ENCODE peak calls at places on chromosome 13, in four cellular contexts. One of them, this sample, is unnamed.

GRCh38 chr13:89695343-89696257 is 1651.9 kb upstream of the MIR17HG start:
- DNase-seq in T-helper 9 cell: no peak
- DNase-seq in AG20443: peak
- DNase-seq in stimulated activated CD8-positive, alpha-beta memory T cell treated with anti-CD3 and anti-CD28 coated beads, Interleukin-4, amount 100 ng/mL, for 1 hour: no peak
- DNase-seq in this sample: peak

GRCh38 chr13:40102854-40103253 is 447.4 kb downstream of the COG6 start:
- DNase-seq in stimulated activated CD8-positive, alpha-beta memory T cell treated with anti-CD3 and anti-CD28 coated beads, Interleukin-4, amount 100 ng/mL, for 1 hour: peak
- DNase-seq in T-helper 9 cell: no peak
- DNase-seq in AG20443: peak
- DNase-seq in this sample: no peak

GRCh38 chr13:20028953-20029352 is 70.4 kb downstream of the ZMYM2 start:
- DNase-seq in T-helper 9 cell: no peak
- DNase-seq in AG20443: no peak
- DNase-seq in stimulated activated CD8-positive, alpha-beta memory T cell treated with anti-CD3 and anti-CD28 coated beads, Interleukin-4, amount 100 ng/mL, for 1 hour: no peak
- DNase-seq in this sample: no peak

GRCh38 chr13:106083620-106084350 is 451.7 kb downstream of the EFNB2 start:
- DNase-seq in AG20443: peak
- DNase-seq in stimulated activated CD8-positive, alpha-beta memory T cell treated with anti-CD3 and anti-CD28 coated beads, Interleukin-4, amount 100 ng/mL, for 1 hour: no peak
- DNase-seq in T-helper 9 cell: no peak
- DNase-seq in this sample: no peak

GRCh38 chr13:110607675-110608224 is 7.6 kb upstream of the NAXD start:
- DNase-seq in AG20443: no peak
- DNase-seq in T-helper 9 cell: no peak
- DNase-seq in stimulated activated CD8-positive, alpha-beta memory T cell treated with anti-CD3 and anti-CD28 coated beads, Interleukin-4, amount 100 ng/mL, for 1 hour: no peak
- DNase-seq in this sample: no peak

GRCh38 chr13:26280295-26280694 is 26.4 kb downstream of the CDK8 start:
- DNase-seq in T-helper 9 cell: no peak
- DNase-seq in AG20443: peak
- DNase-seq in stimulated activated CD8-positive, alpha-beta memory T cell treated with anti-CD3 and anti-CD28 coated beads, Interleukin-4, amount 100 ng/mL, for 1 hour: no peak
- DNase-seq in this sample: no peak

GRCh38 chr13:34302596-34302995 is 484.6 kb downstream of the RFC3 start:
- DNase-seq in stimulated activated CD8-positive, alpha-beta memory T cell treated with anti-CD3 and anti-CD28 coated beads, Interleukin-4, amount 100 ng/mL, for 1 hour: no peak
- DNase-seq in AG20443: no peak
- DNase-seq in T-helper 9 cell: no peak
- DNase-seq in this sample: no peak

GRCh38 chr13:114151565-114152284 is 19.3 kb upstream of the RASA3 start:
- DNase-seq in AG20443: no peak
- DNase-seq in stimulated activated CD8-positive, alpha-beta memory T cell treated with anti-CD3 and anti-CD28 coated beads, Interleukin-4, amount 100 ng/mL, for 1 hour: no peak
- DNase-seq in T-helper 9 cell: no peak
- DNase-seq in this sample: no peak

GRCh38 chr13:27264181-27264580 is 6.4 kb upstream of the RASL11A start:
- DNase-seq in T-helper 9 cell: no peak
- DNase-seq in stimulated activated CD8-positive, alpha-beta memory T cell treated with anti-CD3 and anti-CD28 coated beads, Interleukin-4, amount 100 ng/mL, for 1 hour: no peak
- DNase-seq in AG20443: peak
- DNase-seq in this sample: no peak

GRCh38 chr13:23453132-23453531 is 19.6 kb upstream of the SACS start:
- DNase-seq in AG20443: no peak
- DNase-seq in stimulated activated CD8-positive, alpha-beta memory T cell treated with anti-CD3 and anti-CD28 coated beads, Interleukin-4, amount 100 ng/mL, for 1 hour: no peak
- DNase-seq in T-helper 9 cell: no peak
- DNase-seq in this sample: no peak

GRCh38 chr13:105665284-105665683 is 870.2 kb downstream of the EFNB2 start:
- DNase-seq in T-helper 9 cell: no peak
- DNase-seq in stimulated activated CD8-positive, alpha-beta memory T cell treated with anti-CD3 and anti-CD28 coated beads, Interleukin-4, amount 100 ng/mL, for 1 hour: no peak
- DNase-seq in AG20443: peak
- DNase-seq in this sample: no peak

GRCh38 chr13:44465318-44465717 is 91.7 kb downstream of the SERP2 start:
- DNase-seq in T-helper 9 cell: no peak
- DNase-seq in stimulated activated CD8-positive, alpha-beta memory T cell treated with anti-CD3 and anti-CD28 coated beads, Interleukin-4, amount 100 ng/mL, for 1 hour: no peak
- DNase-seq in AG20443: no peak
- DNase-seq in this sample: no peak

GRCh38 chr13:74191036-74191809 is 57.0 kb upstream of the KLF12 start:
- DNase-seq in T-helper 9 cell: no peak
- DNase-seq in stimulated activated CD8-positive, alpha-beta memory T cell treated with anti-CD3 and anti-CD28 coated beads, Interleukin-4, amount 100 ng/mL, for 1 hour: no peak
- DNase-seq in AG20443: no peak
- DNase-seq in this sample: no peak

GRCh38 chr13:35984776-35985453 is 146.3 kb downstream of the DCLK1 start:
- DNase-seq in stimulated activated CD8-positive, alpha-beta memory T cell treated with anti-CD3 and anti-CD28 coated beads, Interleukin-4, amount 100 ng/mL, for 1 hour: no peak
- DNase-seq in AG20443: no peak
- DNase-seq in T-helper 9 cell: no peak
- DNase-seq in this sample: no peak

GRCh38 chr13:80551650-80552497 is 210.9 kb upstream of the SPRY2 start:
- DNase-seq in AG20443: no peak
- DNase-seq in T-helper 9 cell: no peak
- DNase-seq in stimulated activated CD8-positive, alpha-beta memory T cell treated with anti-CD3 and anti-CD28 coated beads, Interleukin-4, amount 100 ng/mL, for 1 hour: no peak
- DNase-seq in this sample: no peak

GRCh38 chr13:23776698-23777570 is 112.3 kb downstream of the MIPEP start:
- DNase-seq in stimulated activated CD8-positive, alpha-beta memory T cell treated with anti-CD3 and anti-CD28 coated beads, Interleukin-4, amount 100 ng/mL, for 1 hour: no peak
- DNase-seq in AG20443: no peak
- DNase-seq in T-helper 9 cell: no peak
- DNase-seq in this sample: no peak

GRCh38 chr13:99655351-99656091 is 154.2 kb downstream of the TM9SF2 start:
- DNase-seq in T-helper 9 cell: no peak
- DNase-seq in AG20443: peak
- DNase-seq in stimulated activated CD8-positive, alpha-beta memory T cell treated with anti-CD3 and anti-CD28 coated beads, Interleukin-4, amount 100 ng/mL, for 1 hour: no peak
- DNase-seq in this sample: no peak

GRCh38 chr13:106859505-106859904 is 291.6 kb upstream of the ARGLU1 start:
- DNase-seq in T-helper 9 cell: no peak
- DNase-seq in AG20443: no peak
- DNase-seq in stimulated activated CD8-positive, alpha-beta memory T cell treated with anti-CD3 and anti-CD28 coated beads, Interleukin-4, amount 100 ng/mL, for 1 hour: no peak
- DNase-seq in this sample: no peak

GRCh38 chr13:32086791-32087441 is 55.3 kb downstream of the FRY start:
- DNase-seq in T-helper 9 cell: no peak
- DNase-seq in AG20443: no peak
- DNase-seq in stimulated activated CD8-positive, alpha-beta memory T cell treated with anti-CD3 and anti-CD28 coated beads, Interleukin-4, amount 100 ng/mL, for 1 hour: no peak
- DNase-seq in this sample: no peak

GRCh38 chr13:42883142-42883541 is 101.8 kb downstream of the FAM216B start:
- DNase-seq in AG20443: no peak
- DNase-seq in stimulated activated CD8-positive, alpha-beta memory T cell treated with anti-CD3 and anti-CD28 coated beads, Interleukin-4, amount 100 ng/mL, for 1 hour: no peak
- DNase-seq in T-helper 9 cell: no peak
- DNase-seq in this sample: no peak

GRCh38 chr13:40130871-40131636 is 475.6 kb downstream of the COG6 start:
- DNase-seq in T-helper 9 cell: no peak
- DNase-seq in AG20443: no peak
- DNase-seq in stimulated activated CD8-positive, alpha-beta memory T cell treated with anti-CD3 and anti-CD28 coated beads, Interleukin-4, amount 100 ng/mL, for 1 hour: no peak
- DNase-seq in this sample: no peak

GRCh38 chr13:97214921-97215320 is 7.2 kb upstream of the MBNL2 start:
- DNase-seq in stimulated activated CD8-positive, alpha-beta memory T cell treated with anti-CD3 and anti-CD28 coated beads, Interleukin-4, amount 100 ng/mL, for 1 hour: no peak
- DNase-seq in AG20443: no peak
- DNase-seq in T-helper 9 cell: no peak
- DNase-seq in this sample: no peak

GRCh38 chr13:114001331-114002008 is 27.6 kb upstream of the C13orf46 start:
- DNase-seq in AG20443: no peak
- DNase-seq in stimulated activated CD8-positive, alpha-beta memory T cell treated with anti-CD3 and anti-CD28 coated beads, Interleukin-4, amount 100 ng/mL, for 1 hour: no peak
- DNase-seq in T-helper 9 cell: no peak
- DNase-seq in this sample: no peak

GRCh38 chr13:75963318-75963717 is 327.2 kb downstream of the LMO7 start:
- DNase-seq in T-helper 9 cell: no peak
- DNase-seq in stimulated activated CD8-positive, alpha-beta memory T cell treated with anti-CD3 and anti-CD28 coated beads, Interleukin-4, amount 100 ng/mL, for 1 hour: no peak
- DNase-seq in AG20443: no peak
- DNase-seq in this sample: no peak

GRCh38 chr13:90696254-90696653 is 651.2 kb upstream of the MIR17HG start:
- DNase-seq in stimulated activated CD8-positive, alpha-beta memory T cell treated with anti-CD3 and anti-CD28 coated beads, Interleukin-4, amount 100 ng/mL, for 1 hour: no peak
- DNase-seq in AG20443: peak
- DNase-seq in T-helper 9 cell: no peak
- DNase-seq in this sample: no peak

GRCh38 chr13:98507060-98507797 is 69.7 kb downstream of the STK24 start:
- DNase-seq in T-helper 9 cell: no peak
- DNase-seq in stimulated activated CD8-positive, alpha-beta memory T cell treated with anti-CD3 and anti-CD28 coated beads, Interleukin-4, amount 100 ng/mL, for 1 hour: no peak
- DNase-seq in AG20443: no peak
- DNase-seq in this sample: no peak

GRCh38 chr13:50357586-50358118 is 342.4 kb downstream of the KCNRG start:
- DNase-seq in T-helper 9 cell: no peak
- DNase-seq in stimulated activated CD8-positive, alpha-beta memory T cell treated with anti-CD3 and anti-CD28 coated beads, Interleukin-4, amount 100 ng/mL, for 1 hour: no peak
- DNase-seq in AG20443: peak
- DNase-seq in this sample: no peak

GRCh38 chr13:28408235-28408848 is 86.6 kb downstream of the FLT1 start:
- DNase-seq in T-helper 9 cell: no peak
- DNase-seq in AG20443: no peak
- DNase-seq in stimulated activated CD8-positive, alpha-beta memory T cell treated with anti-CD3 and anti-CD28 coated beads, Interleukin-4, amount 100 ng/mL, for 1 hour: no peak
- DNase-seq in this sample: no peak

GRCh38 chr13:21528616-21529015 is 69.5 kb upstream of the ZDHHC20 start:
- DNase-seq in AG20443: peak
- DNase-seq in stimulated activated CD8-positive, alpha-beta memory T cell treated with anti-CD3 and anti-CD28 coated beads, Interleukin-4, amount 100 ng/mL, for 1 hour: no peak
- DNase-seq in T-helper 9 cell: no peak
- DNase-seq in this sample: no peak